ENCODE peak calls at places on chromosomes 4 and X, in four cellular contexts. One of them, this sample, is unnamed.

GRCh38 chr4:104756837-104757236 is 262.1 kb upstream of the CXXC4 start:
- DNase-seq in Panc1: no peak
- DNase-seq in K562: no peak
- DNase-seq in GM12878: no peak
- DNase-seq in this sample: no peak

GRCh38 chr4:166435449-166435848 is 562.4 kb downstream of the TLL1 start:
- DNase-seq in Panc1: peak
- DNase-seq in GM12878: no peak
- DNase-seq in K562: no peak
- DNase-seq in this sample: no peak

GRCh38 chr4:146124023-146124680 is 51.4 kb upstream of the LSM6 start:
- DNase-seq in GM12878: no peak
- DNase-seq in Panc1: no peak
- DNase-seq in K562: no peak
- DNase-seq in this sample: no peak

GRCh38 chr4:77931452-77932135 is 69.0 kb downstream of the MRPL1 start:
- DNase-seq in GM12878: no peak
- DNase-seq in Panc1: no peak
- DNase-seq in K562: no peak
- DNase-seq in this sample: no peak

GRCh38 chrX:124203311-124203710 is 129.1 kb upstream of the TEX13D start:
- DNase-seq in Panc1: no peak
- DNase-seq in GM12878: no peak
- DNase-seq in K562: no peak
- DNase-seq in this sample: no peak

GRCh38 chr4:83552085-83552484 is 16.2 kb downstream of the GPAT3 start:
- DNase-seq in K562: no peak
- DNase-seq in GM12878: no peak
- DNase-seq in Panc1: no peak
- DNase-seq in this sample: no peak

GRCh38 chr4:111930658-111931057 is 214.6 kb upstream of the FAM241A start:
- DNase-seq in GM12878: peak
- DNase-seq in Panc1: no peak
- DNase-seq in K562: no peak
- DNase-seq in this sample: no peak

GRCh38 chr4:154082760-154083530 is 294.1 kb upstream of the SFRP2 start:
- DNase-seq in Panc1: no peak
- DNase-seq in K562: peak
- DNase-seq in GM12878: no peak
- DNase-seq in this sample: no peak

GRCh38 chr4:29081230-29081955 is 1638.8 kb upstream of the PCDH7 start:
- DNase-seq in GM12878: no peak
- DNase-seq in Panc1: no peak
- DNase-seq in K562: no peak
- DNase-seq in this sample: no peak

GRCh38 chr4:127687580-127687979 is 42.6 kb upstream of the SLC25A31 start:
- DNase-seq in K562: no peak
- DNase-seq in Panc1: no peak
- DNase-seq in GM12878: no peak
- DNase-seq in this sample: no peak

GRCh38 chrX:154779261-154779660 is 16.6 kb downstream of the DKC1 start:
- DNase-seq in K562: no peak
- DNase-seq in GM12878: no peak
- DNase-seq in Panc1: no peak
- DNase-seq in this sample: no peak

GRCh38 chr4:186149872-186150271 is 41.5 kb upstream of the CYP4V2 start:
- DNase-seq in K562: peak
- DNase-seq in GM12878: no peak
- DNase-seq in Panc1: no peak
- DNase-seq in this sample: no peak

GRCh38 chr4:14844059-14844458 is 158.2 kb upstream of the CPEB2 start:
- DNase-seq in K562: no peak
- DNase-seq in Panc1: no peak
- DNase-seq in GM12878: no peak
- DNase-seq in this sample: no peak

GRCh38 chr4:85039526-85039925 is 73.0 kb upstream of the WDFY3 start:
- DNase-seq in K562: no peak
- DNase-seq in GM12878: no peak
- DNase-seq in Panc1: no peak
- DNase-seq in this sample: no peak

GRCh38 chr4:76011018-76011670 is 3.8 kb upstream of the CXCL9 start:
- DNase-seq in GM12878: no peak
- DNase-seq in K562: no peak
- DNase-seq in Panc1: no peak
- DNase-seq in this sample: no peak

GRCh38 chr4:15805583-15806517 is 27.7 kb downstream of the CD38 start:
- DNase-seq in K562: peak
- DNase-seq in Panc1: peak
- DNase-seq in GM12878: peak
- DNase-seq in this sample: no peak

GRCh38 chr4:74444891-74445642 is at the start of gene AREG:
- DNase-seq in Panc1: no peak
- DNase-seq in GM12878: peak
- DNase-seq in K562: peak
- DNase-seq in this sample: peak

DNA sequence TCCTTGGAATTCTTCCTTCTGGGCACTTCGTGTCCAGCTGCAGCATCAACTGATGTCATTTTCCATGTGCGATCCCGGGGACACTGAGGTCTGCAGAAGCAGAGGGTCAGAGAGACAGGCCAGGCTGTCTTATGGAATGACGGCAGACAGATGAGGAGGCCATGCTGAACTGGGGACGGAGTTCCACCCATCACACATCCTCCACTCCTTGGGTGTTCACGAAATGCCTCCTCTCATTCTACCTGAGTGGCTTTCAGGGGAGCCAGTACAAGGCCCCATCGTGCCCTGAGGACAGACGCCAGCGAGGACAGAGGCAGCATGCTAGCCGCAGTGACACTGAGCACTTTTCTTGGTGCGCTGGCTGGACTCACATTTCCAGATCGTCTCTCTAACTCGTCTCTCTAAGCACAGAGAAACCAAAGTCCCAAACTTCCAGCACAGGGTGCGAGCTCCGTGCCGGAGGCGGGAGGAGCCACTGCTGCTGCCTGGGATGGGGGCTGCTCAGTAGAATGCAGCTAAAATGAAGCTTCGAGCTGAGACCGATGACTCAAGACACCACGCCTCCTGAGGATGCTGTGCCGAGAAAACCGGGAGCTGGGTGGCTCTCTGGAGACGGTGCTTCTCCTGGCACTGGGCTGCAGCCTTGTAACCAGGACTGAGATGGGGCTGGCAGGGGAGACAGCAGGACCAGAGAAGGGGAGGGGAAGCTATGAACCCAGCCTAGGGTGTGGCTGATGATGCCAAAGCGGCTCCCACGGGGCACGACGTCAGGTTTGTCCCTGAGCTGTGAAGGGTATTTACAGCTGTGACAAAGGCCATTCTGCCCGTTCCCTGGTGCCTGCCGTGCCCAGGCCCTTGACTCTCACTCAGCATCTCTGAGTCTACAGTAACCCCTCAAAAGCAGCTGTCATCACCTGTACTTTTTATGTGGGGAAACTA is 8.2 kb downstream of the ABLIM2 start:
- DNase-seq in Panc1: no peak
- DNase-seq in GM12878: no peak
- DNase-seq in K562: no peak
- DNase-seq in this sample: no peak
- TF ChIP-seq POLR2AphosphoS5 in Panc1: no peak
- TF ChIP-seq POLR2AphosphoS5 in GM12878: no peak
- TF ChIP-seq POLR2AphosphoS5 in K562: no peak
- TF ChIP-seq POLR2AphosphoS5 in this sample: no peak

GRCh38 chrX:46333550-46333949 is 211.7 kb downstream of the ZNF674 start:
- DNase-seq in K562: no peak
- DNase-seq in GM12878: no peak
- DNase-seq in Panc1: no peak
- DNase-seq in this sample: no peak
- TF ChIP-seq POLR2AphosphoS5 in K562: no peak
- TF ChIP-seq POLR2AphosphoS5 in GM12878: no peak
- TF ChIP-seq POLR2AphosphoS5 in Panc1: no peak
- TF ChIP-seq POLR2AphosphoS5 in this sample: no peak

GRCh38 chrX:13487731-13488505 is 81.5 kb upstream of the EGFL6 start:
- DNase-seq in GM12878: peak
- DNase-seq in K562: peak
- DNase-seq in Panc1: peak
- DNase-seq in this sample: peak
- TF ChIP-seq POLR2AphosphoS5 in GM12878: no peak
- TF ChIP-seq POLR2AphosphoS5 in K562: no peak
- TF ChIP-seq POLR2AphosphoS5 in Panc1: no peak
- TF ChIP-seq POLR2AphosphoS5 in this sample: no peak

GRCh38 chrX:110450050-110450449 is 91.4 kb downstream of the RTL9 start:
- DNase-seq in Panc1: peak
- DNase-seq in GM12878: peak
- DNase-seq in K562: peak
- DNase-seq in this sample: peak

GRCh38 chrX:110444996-110445395 is 86.3 kb downstream of the RTL9 start:
- DNase-seq in Panc1: no peak
- DNase-seq in K562: no peak
- DNase-seq in GM12878: no peak
- DNase-seq in this sample: no peak

GRCh38 chrX:110442631-110443030 is 84.0 kb downstream of the RTL9 start:
- DNase-seq in K562: peak
- DNase-seq in GM12878: no peak
- DNase-seq in Panc1: no peak
- DNase-seq in this sample: no peak

GRCh38 chrX:110449312-110449711 is 90.7 kb downstream of the RTL9 start:
- DNase-seq in K562: no peak
- DNase-seq in Panc1: no peak
- DNase-seq in GM12878: no peak
- DNase-seq in this sample: no peak

DNA sequence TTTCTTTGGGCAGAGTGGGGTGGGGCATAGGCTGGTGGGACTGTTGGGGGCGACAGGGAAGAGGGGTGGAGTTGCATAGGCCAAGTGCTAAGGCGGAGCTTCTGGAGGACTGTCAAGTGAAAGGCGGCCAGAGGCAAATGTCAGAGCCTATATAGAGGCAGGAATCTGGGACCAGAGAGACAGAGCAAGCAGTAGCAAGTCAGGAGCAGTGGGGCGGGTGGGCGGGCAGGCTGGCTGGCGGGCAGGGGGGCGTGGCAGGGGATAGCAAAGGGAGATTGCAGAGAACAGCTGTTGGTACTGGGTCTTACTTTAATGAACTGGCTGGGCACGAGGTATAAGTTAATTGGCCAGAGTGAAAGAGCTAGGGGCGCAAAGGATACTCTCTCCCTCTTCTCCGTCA is 89.8 kb downstream of the RTL9 start:
- DNase-seq in GM12878: no peak
- DNase-seq in Panc1: no peak
- DNase-seq in K562: no peak
- DNase-seq in this sample: no peak
- TF ChIP-seq POLR2AphosphoS5 in GM12878: no peak
- TF ChIP-seq POLR2AphosphoS5 in Panc1: no peak
- TF ChIP-seq POLR2AphosphoS5 in K562: no peak
- TF ChIP-seq POLR2AphosphoS5 in this sample: no peak

GRCh38 chr4:168854216-168854921 is 155.7 kb downstream of the CBR4 start:
- DNase-seq in Panc1: no peak
- DNase-seq in K562: no peak
- DNase-seq in GM12878: no peak
- DNase-seq in this sample: no peak
- TF ChIP-seq POLR2AphosphoS5 in Panc1: no peak
- TF ChIP-seq POLR2AphosphoS5 in K562: no peak
- TF ChIP-seq POLR2AphosphoS5 in GM12878: no peak
- TF ChIP-seq POLR2AphosphoS5 in this sample: peak

GRCh38 chrX:131812847-131813825 is 210.0 kb upstream of the STK26 start:
- DNase-seq in K562: peak
- DNase-seq in Panc1: no peak
- DNase-seq in GM12878: peak
- DNase-seq in this sample: peak
- TF ChIP-seq POLR2AphosphoS5 in K562: no peak
- TF ChIP-seq POLR2AphosphoS5 in Panc1: no peak
- TF ChIP-seq POLR2AphosphoS5 in GM12878: peak
- TF ChIP-seq POLR2AphosphoS5 in this sample: peak

DNA sequence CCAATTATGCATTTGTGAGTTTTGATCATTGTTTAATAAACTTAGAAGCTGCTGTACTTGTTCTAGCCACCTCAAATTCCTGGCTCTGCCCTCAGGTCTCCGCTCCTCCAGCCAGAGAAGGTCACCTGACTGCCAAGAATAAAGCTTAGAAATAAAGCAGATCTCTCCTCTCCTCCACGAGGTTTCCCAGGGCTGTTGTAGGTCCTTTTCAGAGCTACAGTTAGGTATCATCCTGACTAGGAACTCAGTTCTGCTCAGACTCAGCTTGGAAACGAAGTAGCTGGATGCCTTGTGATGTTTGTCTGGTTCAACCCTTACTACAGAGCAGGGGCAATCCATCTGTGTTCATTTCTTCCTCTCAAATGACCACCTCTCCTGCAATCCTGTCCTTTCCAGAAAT is 79.1 kb upstream of the RAPGEF2 start:
- DNase-seq in Panc1: no peak
- DNase-seq in GM12878: no peak
- DNase-seq in K562: no peak
- DNase-seq in this sample: no peak
- TF ChIP-seq POLR2AphosphoS5 in Panc1: no peak
- TF ChIP-seq POLR2AphosphoS5 in GM12878: no peak
- TF ChIP-seq POLR2AphosphoS5 in K562: no peak
- TF ChIP-seq POLR2AphosphoS5 in this sample: no peak

DNA sequence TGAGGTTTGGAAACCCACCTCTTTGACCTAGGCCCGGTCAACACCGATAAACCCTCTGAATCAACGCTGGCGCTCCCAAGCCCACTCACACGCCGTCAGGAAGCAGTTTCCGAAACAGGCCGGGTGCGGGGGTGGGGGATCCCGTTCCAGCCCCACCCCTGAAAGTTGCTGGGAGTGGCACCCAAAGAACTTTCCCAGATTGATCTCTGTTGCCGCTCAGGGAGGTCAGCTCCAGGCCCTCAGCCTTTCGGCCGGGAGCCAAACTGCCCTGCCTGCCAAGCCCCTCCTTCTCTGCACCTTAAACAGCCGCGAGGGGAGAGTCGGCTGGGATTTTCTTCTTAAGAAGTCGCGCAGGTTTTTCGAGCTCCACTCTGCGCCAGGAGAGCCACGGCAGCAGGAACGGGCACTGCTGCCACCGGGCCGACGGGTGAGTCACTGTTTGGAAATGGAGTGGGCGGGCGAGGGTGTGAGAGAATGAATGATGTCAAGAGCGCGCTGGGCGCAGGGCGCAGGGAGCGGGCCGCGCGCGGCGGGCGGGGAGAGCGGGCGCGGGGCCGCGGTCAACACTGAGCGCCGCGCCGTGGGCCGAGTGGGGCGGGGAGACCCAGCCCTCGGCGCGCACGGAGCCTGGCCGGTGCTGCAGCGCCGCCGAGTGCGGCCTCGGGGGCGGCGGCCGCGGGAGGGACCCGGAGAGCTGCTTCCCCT is at the start of gene SGMS2:
- DNase-seq in Panc1: peak
- DNase-seq in K562: peak
- DNase-seq in GM12878: no peak
- DNase-seq in this sample: peak
- TF ChIP-seq POLR2AphosphoS5 in Panc1: no peak
- TF ChIP-seq POLR2AphosphoS5 in K562: no peak
- TF ChIP-seq POLR2AphosphoS5 in GM12878: no peak
- TF ChIP-seq POLR2AphosphoS5 in this sample: peak

GRCh38 chrX:8025705-8026104 is 98.5 kb upstream of the PNPLA4 start:
- DNase-seq in GM12878: no peak
- DNase-seq in Panc1: no peak
- DNase-seq in K562: no peak
- DNase-seq in this sample: no peak
- TF ChIP-seq POLR2AphosphoS5 in GM12878: no peak
- TF ChIP-seq POLR2AphosphoS5 in Panc1: no peak
- TF ChIP-seq POLR2AphosphoS5 in K562: no peak
- TF ChIP-seq POLR2AphosphoS5 in this sample: no peak

This sample was measured in breast epithelium.